ENCODE peak calls at places on chromosome 9, in seven cellular contexts. A, U, W, F, E, O and D are unnamed samples.

GRCh38 chr9:6984941-6985578 is 227.3 kb downstream of the KDM4C start:
- DNase-seq in A (no peak), U (no peak), W (no peak), F (peak), E (no peak), O (no peak), D (no peak)

GRCh38 chr9:4678679-4679267 is 596 bp upstream of the CDC37L1 start:
- DNase-seq in A (no peak), U (no peak), W (no peak), F (no peak), E (no peak), O (peak), D (no peak)

GRCh38 chr9:3887121-3887797 is 361.5 kb upstream of the RFX3 start:
- DNase-seq in A (no peak), U (no peak), W (no peak), F (no peak), E (no peak), O (no peak), D (no peak)

GRCh38 chr9:81969971-81970370 is 18.6 kb upstream of the SPATA31D1 start:
- DNase-seq in A (no peak), U (no peak), W (no peak), F (no peak), E (no peak), O (peak), D (no peak)

GRCh38 chr9:77846957-77847574 is 184.5 kb downstream of the GNAQ start:
- DNase-seq in A (no peak), U (no peak), W (no peak), F (no peak), E (no peak), O (peak), D (peak)

GRCh38 chr9:93467062-93467416 is 13.7 kb upstream of the FAM120AOS start:
- DNase-seq in A (no peak), U (no peak), W (no peak), F (no peak), E (no peak), O (no peak), D (no peak)

GRCh38 chr9:76379494-76379893 is 14.7 kb downstream of the RFK start:
- DNase-seq in A (no peak), U (no peak), W (no peak), F (no peak), E (no peak), O (no peak), D (no peak)

GRCh38 chr9:106878943-106879916 is 16.3 kb downstream of the ZNF462 start:
- DNase-seq in A (peak), U (no peak), W (peak), F (no peak), E (peak), O (peak), D (peak)

GRCh38 chr9:134546231-134546731 is 95.3 kb upstream of the COL5A1 start:
- DNase-seq in A (no peak), U (no peak), W (no peak), F (no peak), E (no peak), O (no peak), D (no peak)

GRCh38 chr9:132169672-132170392 is 8.0 kb downstream of the NTNG2 start:
- DNase-seq in A (no peak), U (peak), W (no peak), F (peak), E (peak), O (peak), D (peak)

GRCh38 chr9:34430843-34431437 is 27.4 kb downstream of the FAM219A start:
- DNase-seq in A (peak), U (peak), W (peak), F (peak), E (peak), O (peak), D (peak)

GRCh38 chr9:135568026-135568425 is 6.5 kb downstream of the PAEP start:
- DNase-seq in A (no peak), U (no peak), W (no peak), F (no peak), E (no peak), O (no peak), D (no peak)

GRCh38 chr9:14967450-14968321 is 57.5 kb upstream of the FREM1 start:
- DNase-seq in A (no peak), U (no peak), W (no peak), F (no peak), E (no peak), O (no peak), D (no peak)
- TF ChIP-seq CTCF in A (no peak), U (no peak), W (no peak), F (peak), E (no peak), O (no peak), D (no peak)

GRCh38 chr9:71355884-71356283 is 234.5 kb upstream of the TRPM3 start:
- DNase-seq in A (no peak), U (no peak), W (no peak), F (peak), E (no peak), O (no peak), D (no peak)
- TF ChIP-seq CTCF in A (no peak), U (peak), W (no peak), F (peak), E (no peak), O (no peak), D (no peak)

GRCh38 chr9:103152473-103152872 is 157.3 kb downstream of the CYLC2 start:
- DNase-seq in A (no peak), U (no peak), W (no peak), F (no peak), E (no peak), O (peak), D (no peak)
- TF ChIP-seq CTCF in A (no peak), U (no peak), W (no peak), F (peak), E (no peak), O (peak), D (no peak)

GRCh38 chr9:129402341-129402739 is 218.6 kb downstream of the C9orf50 start:
- DNase-seq in A (no peak), U (no peak), W (no peak), F (peak), E (no peak), O (no peak), D (no peak)
- TF ChIP-seq CTCF in A (no peak), U (no peak), W (no peak), F (no peak), E (no peak), O (no peak), D (no peak)